ENCODE peak calls at places on chromosomes 12 and 14, in nine cellular contexts. W is kidney; B is mesenchymal stem cell; V is suprapubic skin; U is right lobe of liver; E is endodermal cell; F is CD8-positive, alpha-beta T cell; P is sigmoid colon; R is adrenal gland. T is an unnamed sample. For H3K36me3 and H3K4me1, the result is how much of the 10 kb centered on the place peaks cover.

GRCh38 chr12:20122274-20122673 is 246.1 kb upstream of the PDE3A start:
- DNase-seq in W (no peak), B (no peak), V (no peak), U (no peak), E (no peak), F (no peak), P (no peak), R (no peak), T (no peak)

GRCh38 chr14:80637726-80638619 is 303.6 kb downstream of the CEP128 start:
- DNase-seq in W (no peak), B (no peak), V (no peak), U (no peak), E (no peak), F (no peak), P (no peak), R (no peak), T (no peak)

GRCh38 chr14:105864651-105865265 is 338.4 kb downstream of the TMEM121 start:
- DNase-seq in W (peak), B (no peak), V (peak), U (peak), E (peak), F (no peak), P (peak), R (no peak), T (no peak)

GRCh38 chr12:114669501-114670256 is 14.3 kb downstream of the TBX3 start:
- DNase-seq in W (no peak), B (peak), V (no peak), U (no peak), E (peak), F (no peak), P (no peak), R (peak), T (peak)

GRCh38 chr12:26473291-26473690 is 277.9 kb downstream of the SSPN start:
- DNase-seq in W (no peak), B (no peak), V (no peak), U (no peak), E (no peak), F (no peak), P (no peak), R (no peak), T (peak)

GRCh38 chr12:58140395-58140794 is 199.0 kb downstream of the ATP23 start:
- DNase-seq in W (no peak), B (no peak), V (no peak), U (no peak), E (peak), F (no peak), P (no peak), R (no peak), T (no peak)

GRCh38 chr14:79467837-79468236 is 743.5 kb downstream of the DIO2 start:
- DNase-seq in W (peak), B (no peak), V (no peak), U (no peak), E (no peak), F (no peak), P (no peak), R (no peak), T (no peak)

GRCh38 chr12:49565119-49565955 is 2.6 kb downstream of the MCRS1 start:
- DNase-seq in W (peak), B (no peak), V (no peak), U (no peak), E (no peak), F (no peak), P (no peak), R (no peak), T (no peak)

GRCh38 chr12:121295123-121295745 is 1.3 kb downstream of the CAMKK2 start:
- DNase-seq in W (no peak), B (peak), V (no peak), U (no peak), E (peak), F (no peak), P (no peak), R (no peak), T (peak)

GRCh38 chr12:110677206-110677911 is 11.6 kb downstream of the HVCN1 start:
- DNase-seq in W (peak), B (peak), V (no peak), U (no peak), E (peak), F (peak), P (no peak), R (no peak), T (no peak)

GRCh38 chr14:61521773-61522172 is 173.5 kb upstream of the HIF1A start:
- DNase-seq in W (no peak), B (no peak), V (no peak), U (no peak), E (peak), F (no peak), P (no peak), R (no peak), T (no peak)

GRCh38 chr12:82708507-82708906 is 21.8 kb downstream of the TMTC2 start:
- DNase-seq in W (no peak), B (no peak), V (no peak), U (no peak), E (peak), F (no peak), P (peak), R (no peak), T (no peak)

GRCh38 chr12:57737467-57738141 is 938 bp downstream of the AGAP2 start:
- DNase-seq in W (no peak), B (peak), V (peak), U (no peak), E (peak), F (no peak), P (no peak), R (peak), T (peak)

GRCh38 chr14:21205678-21206581 is 50.1 kb upstream of the OR5AU1 start:
- DNase-seq in W (no peak), B (no peak), V (no peak), U (no peak), E (no peak), F (no peak), P (no peak), R (no peak), T (no peak)

GRCh38 chr14:21210023-21210422 is 54.2 kb upstream of the OR5AU1 start:
- DNase-seq in W (no peak), B (no peak), V (no peak), U (no peak), E (no peak), F (no peak), P (no peak), R (no peak), T (no peak)

GRCh38 chr14:21206753-21207684 is 51.2 kb upstream of the OR5AU1 start:
- DNase-seq in W (no peak), B (no peak), V (no peak), U (no peak), E (no peak), F (no peak), P (no peak), R (no peak), T (no peak)

GRCh38 chr14:21209185-21209584 is 53.3 kb upstream of the OR5AU1 start:
- DNase-seq in W (no peak), B (no peak), V (no peak), U (no peak), E (no peak), F (no peak), P (no peak), R (no peak), T (no peak)

DNA sequence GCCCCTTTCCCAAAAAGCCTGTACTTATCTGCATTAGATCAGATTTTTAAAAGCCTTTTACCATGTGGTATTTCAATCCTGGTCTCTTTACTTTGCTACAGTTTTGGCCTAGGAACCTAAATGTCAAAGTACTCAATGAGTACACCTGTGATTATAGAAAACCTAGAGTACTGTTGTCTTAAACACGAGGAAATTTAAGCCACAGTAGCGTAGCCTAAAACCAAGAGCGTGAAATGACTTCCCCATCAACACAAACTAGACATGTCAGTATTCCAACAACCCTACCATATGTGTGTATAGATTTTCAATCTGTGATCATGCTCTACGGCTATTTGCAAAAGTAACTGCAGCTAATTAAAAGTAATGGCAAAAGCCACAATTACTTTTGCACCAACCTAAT is 52.7 kb upstream of the OR5AU1 start:
- DNase-seq in W (no peak), B (no peak), V (no peak), U (no peak), E (no peak), F (no peak), P (no peak), R (no peak), T (no peak)
- H3K36me3 ChIP-seq in W (under half), B (half or more), V (half or more), U (half or more), E (half or more), F (under half), P (under half), R (half or more), T (half or more)

GRCh38 chr12:124741211-124741610 is 122.5 kb downstream of the SCARB1 start:
- DNase-seq in W (no peak), B (no peak), V (no peak), U (no peak), E (no peak), F (no peak), P (no peak), R (no peak), T (no peak)

GRCh38 chr12:124737772-124738635 is 125.7 kb downstream of the SCARB1 start:
- DNase-seq in W (no peak), B (no peak), V (no peak), U (no peak), E (no peak), F (no peak), P (no peak), R (peak), T (no peak)

GRCh38 chr12:124740691-124741137 is 123.0 kb downstream of the SCARB1 start:
- DNase-seq in W (peak), B (peak), V (no peak), U (peak), E (peak), F (no peak), P (peak), R (peak), T (peak)

GRCh38 chr12:124738636-124739467 is 124.8 kb downstream of the SCARB1 start:
- DNase-seq in W (no peak), B (peak), V (no peak), U (no peak), E (no peak), F (no peak), P (no peak), R (no peak), T (no peak)

DNA sequence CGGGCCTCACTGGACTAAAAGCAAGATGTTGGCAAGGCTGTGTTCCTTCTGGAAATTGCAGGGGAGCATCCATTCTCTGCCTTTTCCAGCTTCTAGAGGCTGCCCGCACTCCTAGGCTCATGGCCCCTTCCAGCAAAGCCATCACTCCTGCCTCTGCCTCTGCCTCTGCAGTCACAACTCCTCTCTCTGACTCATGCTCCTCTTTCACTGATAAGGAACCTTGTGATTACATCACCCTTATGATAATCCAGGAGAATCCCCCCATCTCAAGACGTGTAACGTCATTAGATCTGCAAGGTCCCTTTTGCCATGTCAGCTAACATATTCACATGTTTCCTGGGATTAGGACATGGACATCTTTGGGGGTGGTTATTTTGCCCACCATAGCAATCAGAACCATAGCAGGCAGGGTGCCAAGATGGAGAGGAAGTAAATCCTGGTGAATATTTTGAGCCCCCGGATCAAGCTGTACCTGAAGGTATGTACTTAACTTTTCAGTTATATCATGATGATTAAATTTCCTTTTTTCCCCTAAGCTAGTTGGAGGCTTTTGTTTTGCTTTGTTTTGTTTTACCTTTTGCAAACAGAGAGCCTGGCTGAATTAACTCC is 123.6 kb downstream of the SCARB1 start:
- DNase-seq in W (no peak), B (no peak), V (no peak), U (no peak), E (no peak), F (no peak), P (no peak), R (no peak), T (no peak)
- H3K4me1 ChIP-seq in W (under half), B (under half), V (under half), U (under half), E (under half), F (under half), P (under half), R (under half), T (under half)

DNA sequence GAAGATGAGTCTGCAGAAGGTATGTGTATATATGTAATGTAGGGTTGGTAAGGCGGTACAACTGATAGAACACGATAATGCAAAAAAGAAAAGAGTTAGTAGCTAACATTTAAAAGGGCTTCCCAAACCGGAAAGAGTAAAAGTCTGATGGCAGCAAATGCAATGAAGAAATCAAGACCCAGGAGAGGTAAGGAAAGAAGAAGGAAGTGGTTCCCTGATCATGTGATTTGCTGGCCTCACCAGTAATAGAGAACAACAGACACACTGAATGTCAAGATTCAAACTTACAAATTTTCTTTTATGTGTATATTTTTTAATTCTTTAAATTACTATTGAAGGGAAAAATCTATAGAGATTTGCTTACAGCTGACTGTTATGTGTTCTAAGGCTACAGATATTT is 18.4 kb downstream of the ZFC3H1 start:
- DNase-seq in W (no peak), B (no peak), V (no peak), U (no peak), E (no peak), F (no peak), P (no peak), R (no peak), T (no peak)
- H3K36me3 ChIP-seq in W (under half), B (half or more), V (half or more), U (half or more), E (half or more), F (under half), P (under half), R (half or more), T (half or more)

DNA sequence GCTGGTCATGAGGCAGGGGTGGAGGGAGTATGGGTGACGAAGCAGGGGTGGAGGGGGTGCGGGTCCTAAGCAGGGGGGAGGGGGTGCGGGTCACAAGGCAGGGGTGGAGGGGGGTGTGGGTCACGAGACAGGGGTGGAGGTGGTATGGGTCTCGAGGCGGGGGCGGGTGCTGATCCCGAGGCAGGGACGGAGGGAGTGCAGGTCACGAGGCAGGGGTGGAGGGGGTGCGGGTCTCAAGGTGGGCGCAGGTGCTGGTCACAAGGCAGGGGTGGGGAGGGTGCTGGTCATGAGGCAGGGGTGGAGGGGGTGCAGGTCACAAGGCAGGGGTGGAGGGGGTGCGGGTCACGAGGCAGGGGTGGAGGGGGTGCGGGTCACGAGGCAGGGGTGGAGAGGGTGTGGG is 56.5 kb downstream of the ITPK1 start:
- DNase-seq in W (no peak), B (no peak), V (no peak), U (no peak), E (no peak), F (no peak), P (no peak), R (no peak), T (no peak)
- H3K4me1 ChIP-seq in W (under half), B (under half), V (under half), U (under half), E (under half), F (half or more), P (under half), R (under half), T (under half)

DNA sequence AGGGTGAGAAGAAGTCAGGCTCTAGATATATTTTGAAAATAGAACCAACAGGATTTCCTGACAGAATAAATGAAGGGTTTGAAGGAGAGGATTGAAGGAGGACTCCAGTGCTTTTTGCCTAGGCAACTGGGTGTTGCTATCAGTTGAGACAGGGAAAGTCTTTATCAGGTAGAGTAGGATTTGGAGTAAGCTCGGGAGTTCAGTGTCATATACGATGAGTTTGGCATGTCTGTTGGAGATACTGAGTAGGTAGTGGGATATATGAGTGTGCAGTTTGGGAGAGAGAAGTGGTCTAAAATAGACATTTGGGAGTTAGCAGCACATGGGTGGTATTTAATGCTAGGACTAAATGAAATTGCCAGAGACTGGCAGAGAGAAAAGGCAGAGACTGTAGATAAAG is 141.2 kb downstream of the SAMD4A start:
- DNase-seq in W (no peak), B (no peak), V (no peak), U (no peak), E (no peak), F (no peak), P (no peak), R (no peak), T (no peak)
- H3K36me3 ChIP-seq in W (under half), B (under half), V (under half), U (under half), E (under half), F (under half), P (under half), R (under half), T (under half)

GRCh38 chr12:64670039-64670438 is 59.7 kb downstream of the RASSF3 start:
- DNase-seq in W (no peak), B (no peak), V (no peak), U (no peak), E (no peak), F (peak), P (no peak), R (peak), T (no peak)

GRCh38 chr12:64672925-64673409 is 62.7 kb downstream of the RASSF3 start:
- DNase-seq in W (peak), B (peak), V (no peak), U (peak), E (no peak), F (no peak), P (peak), R (peak), T (no peak)

GRCh38 chr12:64671682-64672081 is 61.4 kb downstream of the RASSF3 start:
- DNase-seq in W (no peak), B (no peak), V (no peak), U (no peak), E (no peak), F (no peak), P (no peak), R (no peak), T (no peak)

GRCh38 chr12:64669270-64669842 is 59.1 kb downstream of the RASSF3 start:
- DNase-seq in W (peak), B (peak), V (no peak), U (peak), E (peak), F (peak), P (peak), R (peak), T (no peak)

DNA sequence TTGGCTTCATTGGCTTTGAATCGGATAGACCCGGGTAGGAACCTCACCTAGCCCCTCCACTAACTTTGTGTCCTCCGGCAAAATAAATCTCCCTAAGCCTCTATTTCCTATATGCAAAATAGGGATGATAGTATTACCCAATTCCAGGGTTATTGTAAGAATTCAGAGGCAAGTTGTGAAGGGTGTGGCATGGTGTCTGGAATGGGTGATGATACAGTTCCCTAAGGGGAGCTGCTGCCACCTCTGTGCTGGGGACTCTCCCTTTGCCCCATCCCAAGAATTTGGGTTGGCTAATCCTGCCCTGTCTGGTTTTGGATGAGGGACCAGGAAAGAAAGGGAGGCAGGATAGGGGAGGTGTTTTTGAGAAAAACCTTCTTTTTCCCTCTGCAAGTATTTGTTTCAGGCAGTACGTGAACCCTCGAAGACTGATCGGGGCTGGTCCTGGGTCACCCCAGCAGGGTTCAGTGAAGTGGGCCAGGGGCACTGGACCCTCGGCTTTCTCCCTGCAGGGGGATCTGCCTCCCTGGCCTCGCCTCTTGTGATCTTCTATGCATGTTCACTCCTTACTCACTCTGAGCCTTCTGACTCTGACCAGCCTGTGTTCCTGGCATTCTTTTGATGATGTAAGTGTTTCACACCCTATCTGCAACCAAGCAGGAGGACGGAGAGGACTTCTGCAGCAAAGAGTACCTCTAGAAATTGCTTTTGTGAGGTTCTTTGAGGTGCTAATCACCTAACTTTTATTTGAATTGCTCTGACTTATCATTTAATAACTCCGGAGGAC is 60.8 kb downstream of the RASSF3 start:
- DNase-seq in W (no peak), B (peak), V (no peak), U (no peak), E (peak), F (no peak), P (peak), R (peak), T (peak)
- H3K4me1 ChIP-seq in W (under half), B (under half), V (half or more), U (under half), E (under half), F (half or more), P (under half), R (half or more), T (under half)

DNA sequence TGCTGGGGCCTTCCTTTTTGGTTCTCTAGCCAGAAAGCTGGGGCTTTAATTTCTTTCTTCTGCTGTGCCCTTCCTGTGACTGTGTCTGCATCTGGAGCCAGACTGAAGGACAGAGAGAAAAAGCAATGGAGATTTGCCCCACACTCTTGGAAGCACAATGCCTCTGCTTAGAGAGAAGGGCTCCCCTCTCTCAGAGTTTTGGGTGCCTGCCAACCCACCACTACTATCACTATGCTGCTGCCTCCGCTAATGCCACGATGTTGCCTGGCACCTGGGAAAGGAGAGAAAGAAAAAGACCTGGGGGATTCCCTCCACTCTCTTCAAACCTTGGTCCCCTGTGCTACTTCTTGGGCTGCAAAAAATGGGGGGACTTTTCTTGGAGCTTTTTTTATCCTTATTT is 52.6 kb downstream of the TMEM260 start:
- DNase-seq in W (no peak), B (no peak), V (no peak), U (no peak), E (no peak), F (no peak), P (no peak), R (no peak), T (no peak)
- H3K36me3 ChIP-seq in W (under half), B (half or more), V (half or more), U (under half), E (half or more), F (under half), P (under half), R (under half), T (half or more)

T was measured in adipocyte.